ENCODE peak calls at places on chromosomes 5 and 9, in four cellular contexts. L is stimulated activated CD4-positive, alpha-beta T cell treated with anti-CD3 and anti-CD28 coated beads, Interleukin-1b, Interleukin-23, amount 100 ng/mL, for 4 hours; S is hypothalamus; J is ureter. E is an unnamed sample.

GRCh38 chr5:75320341-75320740 is 16.7 kb upstream of the HMGCR start:
- DNase-seq in J (no peak), S (no peak), L (no peak), E (no peak)

GRCh38 chr5:142598338-142598700 is 87.6 kb downstream of the FGF1 start:
- DNase-seq in L (no peak), J (no peak), S (no peak), E (no peak)

GRCh38 chr9:35664531-35665470 is at the start of gene ARHGEF39:
- DNase-seq in S (peak; percentile 69), L (peak; percentile 25), J (peak; percentile 77), E (no peak)

GRCh38 chr9:79395691-79396558 is 175.8 kb upstream of the TLE4 start:
- DNase-seq in L (no peak), J (no peak), S (no peak), E (no peak)

GRCh38 chr5:91038180-91038808 is 344.8 kb downstream of the ARRDC3 start:
- DNase-seq in S (no peak), J (no peak), L (no peak), E (no peak)

GRCh38 chr5:121887727-121888126 is 36.0 kb downstream of the FTMT start:
- DNase-seq in S (no peak), L (no peak), J (no peak), E (no peak)

GRCh38 chr9:112012026-112012902 is 115.7 kb downstream of the UGCG start:
- DNase-seq in L (no peak), J (peak; percentile 67), S (peak; percentile 22), E (peak; percentile 81)

GRCh38 chr9:114735732-114736131 is 53.7 kb upstream of the TEX48 start:
- DNase-seq in L (no peak), S (no peak), J (no peak), E (no peak)

GRCh38 chr9:89400398-89401116 is 82.3 kb downstream of the SECISBP2 start:
- DNase-seq in L (no peak), J (no peak), S (no peak), E (no peak)

GRCh38 chr9:17810728-17811634 is 232.1 kb downstream of the SH3GL2 start:
- DNase-seq in L (no peak), S (no peak), J (peak; percentile 51), E (no peak)

GRCh38 chr9:132268725-132269352 is 85.9 kb downstream of the SETX start:
- DNase-seq in S (peak; percentile 6), L (peak; percentile 66), J (peak; percentile 69), E (peak; percentile 79)

GRCh38 chr5:176447538-176447981 is 625 bp upstream of the FAF2 start:
- DNase-seq in L (no peak), S (no peak), J (peak; percentile 46), E (no peak)

GRCh38 chr5:143572270-143572669 is 168.8 kb upstream of the NR3C1 start:
- DNase-seq in S (no peak), L (no peak), J (no peak), E (no peak)

GRCh38 chr5:35598707-35599370 is 18.8 kb upstream of the SPEF2 start:
- DNase-seq in S (no peak), L (no peak), J (no peak), E (no peak)

GRCh38 chr5:1792842-1793266 is 6.8 kb downstream of the MRPL36 start:
- DNase-seq in L (peak; percentile 60), S (no peak), J (no peak), E (no peak)

GRCh38 chr9:129549139-129549538 is 71.8 kb downstream of the C9orf50 start:
- DNase-seq in J (no peak), L (no peak), S (no peak), E (no peak)

GRCh38 chr5:173457482-173457881 is 129.3 kb upstream of the STC2 start:
- DNase-seq in S (no peak), L (no peak), J (no peak), E (no peak)

GRCh38 chr5:73896117-73896516 is 270.1 kb downstream of the ARHGEF28 start:
- DNase-seq in S (no peak), L (no peak), J (no peak), E (no peak)

GRCh38 chr9:114811301-114811700 is 5.5 kb upstream of the TNFSF15 start:
- DNase-seq in L (no peak), J (no peak), S (no peak), E (no peak)

GRCh38 chr5:88298425-88298824 is 29.8 kb upstream of the TMEM161B start:
- DNase-seq in S (no peak), J (no peak), L (no peak), E (no peak)

GRCh38 chr9:107277801-107278200 is 5.3 kb upstream of the RAD23B start:
- DNase-seq in J (no peak), S (no peak), L (no peak), E (no peak)

GRCh38 chr5:67166460-67166871 is 30.1 kb downstream of the CD180 start:
- DNase-seq in J (peak; percentile 68), L (peak; percentile 32), S (no peak), E (peak; percentile 76)

GRCh38 chr9:109906766-109907382 is 126.9 kb downstream of the PALM2AKAP2 start:
- DNase-seq in J (no peak), S (no peak), L (no peak), E (no peak)

GRCh38 chr5:80234311-80234948 is 21.4 kb downstream of the SERINC5 start:
- DNase-seq in L (no peak), S (no peak), J (no peak), E (no peak)

GRCh38 chr9:20558609-20559016 is 63.7 kb downstream of the MLLT3 start:
- DNase-seq in L (peak; percentile 2), S (no peak), J (no peak), E (no peak)

GRCh38 chr9:125852386-125852785 is 105.2 kb downstream of the PBX3 start:
- DNase-seq in J (no peak), L (no peak), S (no peak), E (no peak)

GRCh38 chr9:135108801-135109500 is 21.5 kb downstream of the OLFM1 start:
- DNase-seq in L (no peak), J (no peak), S (no peak), E (no peak)

GRCh38 chr5:154264549-154265196 is 74.1 kb downstream of the GALNT10 start:
- DNase-seq in L (no peak), J (no peak), S (no peak), E (no peak)

GRCh38 chr5:1310118-1310517 is 15.2 kb upstream of the TERT start:
- DNase-seq in J (no peak), S (no peak), L (no peak), E (no peak)

GRCh38 chr9:136267261-136268111 is 21.9 kb upstream of the QSOX2 start:
- DNase-seq in L (peak; percentile 83), S (peak; percentile 78), J (peak; percentile 80), E (peak; percentile 76)

GRCh38 chr5:67089200-67089725 is 107.3 kb downstream of the CD180 start:
- DNase-seq in L (no peak), S (no peak), J (no peak), E (no peak)